ENCODE peak calls at places on chromosomes 13 and 19, in five cellular contexts. R is spleen, U is fibroblast of lung, I is IMR-90, A is heart right ventricle. P is an unnamed sample. For H3K4me1, the result is how much of the 10 kb centered on the place peaks cover.

GRCh38 chr13:114212096-114212495 is 22.6 kb upstream of the CDC16 start:
- DNase-seq in R (no peak), I (peak), U (peak), A (no peak), P (no peak)

GRCh38 chr13:99626461-99627082 is 125.3 kb downstream of the TM9SF2 start:
- DNase-seq in R (no peak), U (peak), A (no peak), I (peak), P (no peak)

GRCh38 chr13:30927595-30927994 is 4.9 kb upstream of the TEX26 start:
- DNase-seq in I (no peak), R (no peak), A (no peak), U (peak), P (no peak)

GRCh38 chr19:54795763-54796162 is 7.6 kb upstream of the KIR2DL4 start:
- DNase-seq in I (no peak), R (no peak), A (no peak), U (no peak), P (no peak)

GRCh38 chr19:29665215-29665825 is at the start of gene PLEKHF1:
- DNase-seq in R (peak), A (peak), I (peak), U (peak), P (peak)

GRCh38 chr13:81395368-81395767 is 1054.4 kb upstream of the SPRY2 start:
- DNase-seq in R (no peak), I (no peak), U (no peak), A (no peak), P (no peak)

GRCh38 chr13:111230385-111230930 is 90.0 kb upstream of the TEX29 start:
- DNase-seq in R (no peak), A (no peak), I (no peak), U (no peak), P (no peak)

GRCh38 chr13:26760835-26761582 is 423 bp upstream of the GPR12 start:
- DNase-seq in R (no peak), A (no peak), U (peak), I (no peak), P (no peak)

GRCh38 chr13:75585153-75585552 is 35.6 kb downstream of the UCHL3 start:
- DNase-seq in I (no peak), U (no peak), R (no peak), A (no peak), P (no peak)

GRCh38 chr19:44993926-44994537 is 7.2 kb upstream of the RELB start:
- DNase-seq in R (no peak), U (no peak), I (no peak), A (no peak), P (no peak)

GRCh38 chr19:40771101-40771539 is 4.2 kb upstream of the MIA start:
- DNase-seq in I (no peak), A (no peak), R (no peak), U (no peak), P (no peak)

GRCh38 chr13:37652596-37652995 is 54.0 kb upstream of the POSTN start:
- DNase-seq in A (no peak), U (peak), R (no peak), I (peak), P (no peak)

GRCh38 chr13:114143806-114144605 is 11.6 kb upstream of the RASA3 start:
- DNase-seq in R (peak), I (no peak), A (no peak), U (no peak), P (peak)

GRCh38 chr13:99983401-99984133 is 2.0 kb downstream of the ZIC2 start:
- DNase-seq in R (no peak), A (no peak), I (no peak), U (no peak), P (no peak)

GRCh38 chr13:105410602-105411001 is 1124.9 kb downstream of the EFNB2 start:
- DNase-seq in U (no peak), A (peak), I (peak), R (peak), P (peak)

GRCh38 chr19:49363265-49364082 is at the start of gene DKKL1:
- DNase-seq in R (peak), I (peak), U (peak), A (peak), P (peak)

GRCh38 chr19:46732966-46733692 is 12.7 kb upstream of the FKRP start:
- DNase-seq in A (no peak), U (peak), I (peak), R (peak), P (no peak)

GRCh38 chr19:35528218-35529038 is at the start of gene SBSN:
- DNase-seq in A (no peak), U (peak), I (peak), R (no peak), P (no peak)

GRCh38 chr19:10642473-10642872 is 11.7 kb upstream of the ILF3 start:
- DNase-seq in I (no peak), R (no peak), A (no peak), U (no peak), P (no peak)

GRCh38 chr19:58519087-58519354 is 589 bp downstream of the ZBTB45 start:
- DNase-seq in U (peak), A (peak), R (no peak), I (peak), P (peak)

GRCh38 chr19:4477034-4477801 is 5.1 kb downstream of the HDGFL2 start:
- DNase-seq in I (no peak), R (no peak), A (no peak), U (no peak), P (no peak)

GRCh38 chr19:14432817-14433453 is at the start of gene PKN1:
- DNase-seq in U (no peak), A (peak), I (no peak), R (peak), P (peak)

GRCh38 chr13:27549406-27549981 is 70.8 kb downstream of the LNX2 start:
- DNase-seq in I (no peak), A (no peak), R (no peak), U (peak), P (no peak)

GRCh38 chr13:76683854-76684253 is 202.4 kb downstream of the KCTD12 start:
- DNase-seq in A (no peak), U (no peak), I (no peak), R (no peak), P (no peak)

GRCh38 chr13:40302351-40302750 is 364.1 kb downstream of the FOXO1 start:
- DNase-seq in R (no peak), U (no peak), A (no peak), I (no peak), P (no peak)

GRCh38 chr19:12065100-12065538 is 588 bp downstream of the ZNF844 start:
- DNase-seq in R (no peak), U (peak), I (peak), A (no peak), P (peak)

GRCh38 chr19:54192972-54193371 is 1.9 kb downstream of the TSEN34 start:
- DNase-seq in I (no peak), A (no peak), R (peak), U (no peak), P (peak)

GRCh38 chr19:13717194-13717643 is 47.1 kb upstream of the MRI1 start:
- DNase-seq in U (peak), A (no peak), R (no peak), I (peak), P (no peak)

GRCh38 chr13:112819111-112819510 is 129.3 kb downstream of the ATP11A start:
- DNase-seq in U (no peak), A (no peak), I (no peak), R (no peak), P (no peak)

GRCh38 chr13:109192306-109192705 is 562.9 kb downstream of the MYO16 start:
- DNase-seq in R (no peak), U (no peak), A (no peak), I (no peak), P (no peak)

GRCh38 chr19:2618611-2619010 is 83.9 kb downstream of the GNG7 start:
- DNase-seq in R (peak), A (peak), I (peak), U (peak), P (peak)

GRCh38 chr19:18946918-18947317 is 5.9 kb upstream of the HOMER3 start:
- DNase-seq in I (no peak), R (no peak), U (no peak), A (no peak), P (no peak)

GRCh38 chr13:41426047-41426446 is 31.3 kb upstream of the RGCC start:
- DNase-seq in R (no peak), A (no peak), U (no peak), I (no peak), P (no peak)

GRCh38 chr13:41427700-41428099 is 29.6 kb upstream of the RGCC start:
- DNase-seq in A (no peak), I (no peak), U (no peak), R (no peak), P (no peak)

GRCh38 chr13:41428155-41428554 is 29.2 kb upstream of the RGCC start:
- DNase-seq in R (peak), I (no peak), U (no peak), A (peak), P (no peak)
- TF ChIP-seq CTCF in R (no peak), I (peak), U (peak), A (peak), P (no peak)

GRCh38 chr19:39405261-39405912 is 1.3 kb upstream of the ZFP36 start:
- DNase-seq in A (peak), U (no peak), R (no peak), I (no peak), P (no peak)

GRCh38 chr19:39406656-39407393 is at the start of gene ZFP36:
- DNase-seq in A (peak), I (peak), R (peak), U (peak), P (peak)

GRCh38 chr19:39407394-39407643 is 672 bp downstream of the ZFP36 start:
- DNase-seq in A (no peak), R (no peak), I (no peak), U (no peak), P (no peak)

GRCh38 chr19:39407644-39408391 is 1.2 kb downstream of the ZFP36 start:
- DNase-seq in I (no peak), U (no peak), A (peak), R (peak), P (peak)

DNA sequence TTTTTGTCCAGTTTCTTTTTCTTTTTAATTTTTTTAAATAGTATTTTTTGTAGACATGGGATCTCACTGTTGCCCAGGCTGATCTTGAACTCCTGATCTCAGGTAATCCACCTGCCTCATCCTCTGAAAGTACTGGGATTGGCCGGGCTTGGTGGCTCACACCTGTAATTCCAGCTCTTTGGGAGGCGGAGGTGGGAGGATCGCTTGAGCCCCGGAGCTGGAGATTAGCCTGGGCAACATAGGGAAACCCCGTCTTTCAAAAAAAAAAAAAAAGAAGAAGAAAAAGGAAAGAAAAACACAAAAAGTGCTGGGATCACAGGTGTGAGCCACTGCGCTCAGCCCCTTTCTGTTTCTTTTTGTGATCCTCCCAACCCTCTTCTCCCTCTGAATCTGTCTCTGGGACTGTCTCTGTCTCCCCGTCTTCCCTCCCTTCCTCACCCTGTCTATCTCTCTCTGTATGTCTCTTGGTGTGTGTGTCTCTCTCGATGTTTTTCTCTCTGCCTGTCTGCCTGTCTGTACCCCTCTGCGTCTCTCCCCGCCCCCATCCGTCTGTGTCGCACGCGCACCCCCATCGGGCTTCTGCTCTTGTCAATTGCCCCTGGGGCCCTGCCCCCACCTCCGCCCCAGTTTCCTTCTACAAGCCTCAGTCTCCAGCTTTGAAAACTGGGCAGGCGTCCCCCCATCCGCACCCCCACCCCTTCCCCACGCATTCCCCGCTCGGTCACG is 554 bp upstream of the ZFP36 start:
- DNase-seq in A (peak), I (no peak), U (no peak), R (peak), P (peak)
- H3K4me1 ChIP-seq in A (under half), I (under half), U (under half), R (under half), P (under half)

GRCh38 chr19:835201-835810 is 5.5 kb upstream of the PRTN3 start:
- DNase-seq in U (no peak), R (no peak), A (no peak), I (no peak), P (peak)

GRCh38 chr19:843836-844299 is 3.1 kb downstream of the PRTN3 start:
- DNase-seq in I (no peak), U (no peak), A (no peak), R (no peak), P (no peak)

GRCh38 chr19:840519-841206 is at the start of gene PRTN3:
- DNase-seq in R (peak), U (no peak), A (no peak), I (no peak), P (no peak)

GRCh38 chr19:843180-843835 is 2.5 kb downstream of the PRTN3 start:
- DNase-seq in U (no peak), I (no peak), A (no peak), R (peak), P (no peak)

DNA sequence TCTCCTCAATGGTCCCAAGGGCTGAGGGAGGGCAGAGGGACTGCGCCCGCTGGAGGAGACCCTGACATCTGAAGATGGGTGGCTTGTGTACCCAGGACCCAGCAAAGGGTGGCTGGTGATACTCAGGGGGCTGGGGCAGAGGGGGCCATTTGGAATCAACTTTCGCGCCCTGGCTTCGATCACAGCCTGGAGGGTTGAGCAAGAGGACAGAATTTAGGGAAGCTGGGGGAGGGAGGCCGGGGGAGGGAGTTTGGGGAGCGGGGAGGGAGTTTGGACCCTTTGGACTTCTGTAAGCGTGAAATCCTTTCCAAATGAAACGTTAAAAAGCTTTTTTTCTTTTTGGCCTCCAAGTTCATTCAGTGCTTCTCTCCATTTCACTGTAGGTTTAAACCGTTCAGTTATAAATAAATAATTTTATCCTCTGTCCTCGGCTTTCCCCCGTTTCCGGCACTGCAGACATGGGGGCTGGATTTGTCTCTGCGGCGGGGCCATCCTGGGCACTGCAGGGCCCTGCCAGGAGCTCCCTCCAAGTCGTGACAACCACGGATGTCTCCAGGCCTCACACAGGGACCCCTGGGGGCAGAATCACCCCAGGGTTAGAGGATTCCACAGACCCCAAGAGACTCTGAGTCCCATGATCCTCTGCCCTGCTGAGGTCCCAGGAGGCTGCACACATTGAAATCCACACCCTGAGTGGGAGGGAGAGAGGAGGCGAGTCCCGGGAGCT is 1.5 kb upstream of the PRTN3 start:
- DNase-seq in U (no peak), A (no peak), R (no peak), I (no peak), P (no peak)
- H3K4me3 ChIP-seq in U (no peak), A (no peak), R (no peak), I (no peak), P (no peak)

GRCh38 chr13:91036886-91037285 is 310.6 kb upstream of the MIR17HG start:
- DNase-seq in I (no peak), A (no peak), U (no peak), R (no peak), P (no peak)

GRCh38 chr13:91032104-91032503 is 315.4 kb upstream of the MIR17HG start:
- DNase-seq in I (no peak), U (no peak), A (no peak), R (no peak), P (no peak)

DNA sequence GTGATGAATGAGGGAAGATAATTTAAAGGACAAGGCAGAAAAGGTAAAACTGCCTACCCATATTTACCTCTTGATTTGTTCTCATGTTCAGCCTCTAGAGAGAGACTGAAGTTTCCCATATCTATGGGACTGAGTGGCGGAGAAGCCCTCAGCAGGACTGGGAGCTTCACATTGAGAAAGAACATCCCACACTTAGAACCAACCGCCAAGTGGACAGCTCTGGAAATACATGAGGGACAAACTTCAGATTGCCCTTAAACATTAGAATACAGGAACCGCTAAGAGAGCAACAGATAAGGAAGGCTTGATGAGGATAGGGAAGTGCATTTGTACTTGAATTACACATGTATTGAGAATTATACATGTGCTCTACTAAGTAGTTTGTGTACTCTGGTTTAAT is 316.0 kb upstream of the MIR17HG start:
- DNase-seq in I (no peak), R (no peak), A (no peak), U (no peak), P (no peak)
- TF ChIP-seq CTCF in I (no peak), R (no peak), A (no peak), U (no peak), P (no peak)

DNA sequence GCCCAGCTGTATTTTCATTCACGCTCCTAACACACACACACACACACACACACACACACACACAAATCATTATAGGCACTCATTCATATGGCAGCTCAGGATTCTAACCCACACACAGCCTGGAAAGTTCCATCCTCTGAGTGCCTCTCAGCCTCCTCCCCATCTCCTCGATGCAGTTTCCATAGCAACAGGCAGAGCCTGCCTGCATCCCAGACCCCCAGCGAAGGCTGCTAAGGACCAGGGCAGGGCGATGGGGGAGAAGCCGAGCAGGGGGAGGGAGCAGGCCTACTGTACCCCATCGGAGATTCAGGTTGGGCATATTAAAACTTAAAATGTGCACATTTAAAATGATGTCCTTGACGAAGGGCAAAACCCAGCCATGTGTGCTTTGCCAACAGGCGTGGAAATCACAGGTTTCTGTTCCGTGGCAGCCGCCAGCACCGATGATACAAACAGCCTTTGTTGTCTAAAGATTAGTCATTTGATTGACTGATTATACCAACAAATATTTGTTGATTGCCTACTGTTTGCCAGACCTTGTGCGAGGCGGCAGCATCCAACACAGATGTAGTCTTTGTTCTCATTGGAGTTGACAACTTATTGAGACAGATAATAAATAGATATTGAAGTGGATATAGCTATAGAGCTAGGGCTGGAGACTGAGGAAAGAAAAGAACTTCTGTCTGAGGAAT is 43.8 kb upstream of the USP29 start:
- DNase-seq in I (no peak), R (no peak), A (no peak), U (no peak), P (no peak)
- H3K4me1 ChIP-seq in I (under half), R (under half), A (under half), U (under half), P (under half)